ENCODE peak calls at places on chromosomes 7 and 10, in eight cellular contexts. C is heart left ventricle, P is ascending aorta, Y is endodermal cell, K is GM23248, J is stomach, I is osteoblast, O is HCT116. A is an unnamed sample. For H3K4me1, the result is how much of the 10 kb centered on the place peaks cover.

GRCh38 chr10:132908621-132909295 is 33.6 kb downstream of the CFAP46 start:
- DNase-seq in Y (no peak), J (no peak), O (no peak), P (no peak), I (peak), K (no peak), C (peak), A (no peak)

GRCh38 chr7:135519233-135519688 is 9.4 kb upstream of the CNOT4 start:
- DNase-seq in P (no peak), K (no peak), Y (no peak), O (no peak), C (no peak), I (no peak), J (no peak), A (no peak)

GRCh38 chr10:72308320-72308987 is 34.7 kb downstream of the DDIT4 start:
- DNase-seq in C (peak), Y (no peak), O (peak), K (peak), J (peak), I (peak), P (no peak), A (peak)

GRCh38 chr10:34319197-34319846 is 495.8 kb downstream of the PARD3 start:
- DNase-seq in K (peak), J (peak), P (no peak), I (peak), C (no peak), Y (no peak), O (peak), A (no peak)

GRCh38 chr7:99677646-99678045 is 2.1 kb downstream of the CYP3A5 start:
- DNase-seq in Y (no peak), K (no peak), I (no peak), P (no peak), O (no peak), J (no peak), C (no peak), A (no peak)

GRCh38 chr10:76397210-76397881 is 965.9 kb downstream of the LRMDA start:
- DNase-seq in J (no peak), Y (no peak), K (no peak), C (peak), O (no peak), P (peak), I (peak), A (no peak)

GRCh38 chr7:140899883-140900282 is 24.8 kb downstream of the BRAF start:
- DNase-seq in C (no peak), P (no peak), J (no peak), O (no peak), I (no peak), Y (peak), K (no peak), A (no peak)

GRCh38 chr10:85477979-85478378 is 888.6 kb downstream of the GRID1 start:
- DNase-seq in O (no peak), C (no peak), I (no peak), K (no peak), Y (no peak), J (no peak), P (no peak), A (no peak)

GRCh38 chr10:59959619-59960018 is 53.3 kb upstream of the CCDC6 start:
- DNase-seq in P (no peak), K (no peak), I (no peak), J (no peak), C (no peak), Y (no peak), O (no peak), A (no peak)

GRCh38 chr7:11193131-11193867 is 219.6 kb downstream of the PHF14 start:
- DNase-seq in J (peak), I (no peak), P (no peak), Y (peak), K (peak), C (no peak), O (no peak), A (no peak)

GRCh38 chr7:55133630-55134392 is 115.0 kb downstream of the EGFR start:
- DNase-seq in I (peak), Y (no peak), P (no peak), O (peak), C (peak), K (peak), J (peak), A (no peak)

GRCh38 chr10:93991596-93992284 is 2.0 kb upstream of the PLCE1 start:
- DNase-seq in K (peak), C (no peak), Y (peak), O (peak), P (no peak), J (peak), I (peak), A (peak)

GRCh38 chr10:30434273-30435067 is 486 bp downstream of the MAP3K8 start:
- DNase-seq in Y (peak), K (peak), P (peak), C (peak), O (peak), J (peak), I (peak), A (peak)

GRCh38 chr7:134513169-134513752 is 14.1 kb upstream of the AKR1B10 start:
- DNase-seq in O (no peak), I (peak), C (no peak), Y (peak), K (peak), P (no peak), J (peak), A (no peak)

GRCh38 chr7:123502216-123502615 is 32.2 kb downstream of the IQUB start:
- DNase-seq in C (no peak), O (no peak), K (no peak), I (no peak), P (no peak), Y (no peak), J (no peak), A (no peak)

GRCh38 chr10:114879541-114880158 is 58.1 kb downstream of the FHIP2A start:
- DNase-seq in Y (peak), I (no peak), K (peak), C (no peak), J (no peak), P (no peak), O (peak), A (peak)

GRCh38 chr10:76251773-76252617 is 820.6 kb downstream of the LRMDA start:
- DNase-seq in Y (no peak), P (no peak), I (no peak), J (no peak), C (no peak), O (no peak), K (peak), A (peak)

GRCh38 chr7:55556031-55556430 is 16.3 kb downstream of the VOPP1 start:
- DNase-seq in P (no peak), C (no peak), Y (peak), I (no peak), J (no peak), K (no peak), O (no peak), A (no peak)

GRCh38 chr7:105101864-105102263 is 87.9 kb downstream of the KMT2E start:
- DNase-seq in C (no peak), J (no peak), O (no peak), K (no peak), P (no peak), I (no peak), Y (no peak), A (no peak)

GRCh38 chr7:128020161-128020560 is 11.1 kb downstream of the LRRC4 start:
- DNase-seq in I (no peak), Y (peak), K (peak), J (no peak), C (no peak), O (peak), P (no peak), A (no peak)

GRCh38 chr10:120456626-120457430 is at the start of gene PLPP4:
- DNase-seq in C (no peak), J (no peak), I (peak), P (no peak), K (peak), O (no peak), Y (peak), A (no peak)

GRCh38 chr7:34596887-34597286 is 61.1 kb upstream of the NPSR1 start:
- DNase-seq in C (no peak), O (peak), Y (peak), P (no peak), I (no peak), K (peak), J (no peak), A (no peak)

GRCh38 chr7:80380957-80381356 is 130.9 kb downstream of the GNAT3 start:
- DNase-seq in I (no peak), J (no peak), K (no peak), O (no peak), P (no peak), Y (no peak), C (no peak), A (no peak)

GRCh38 chr7:2074694-2075093 is 158.1 kb downstream of the MAD1L1 start:
- DNase-seq in J (no peak), P (no peak), Y (no peak), C (no peak), K (no peak), I (no peak), O (no peak), A (no peak)

GRCh38 chr7:2072042-2072441 is 160.7 kb downstream of the MAD1L1 start:
- DNase-seq in O (no peak), J (no peak), Y (no peak), P (no peak), I (no peak), C (no peak), K (no peak), A (no peak)

GRCh38 chr7:2070151-2070763 is 162.5 kb downstream of the MAD1L1 start:
- DNase-seq in O (no peak), P (no peak), J (no peak), C (no peak), Y (no peak), I (peak), K (no peak), A (no peak)

GRCh38 chr7:2071133-2071832 is 161.5 kb downstream of the MAD1L1 start:
- DNase-seq in J (no peak), Y (no peak), K (no peak), I (no peak), O (no peak), P (no peak), C (no peak), A (no peak)

GRCh38 chr7:2072798-2073197 is 159.9 kb downstream of the MAD1L1 start:
- DNase-seq in I (no peak), P (no peak), O (no peak), C (no peak), J (no peak), K (no peak), Y (no peak), A (no peak)
- H3K4me1 ChIP-seq in I (under half), P (under half), O (under half), C (under half), J (under half), K (under half), Y (under half), A (under half)

GRCh38 chr10:621500-621899 is 68.0 kb downstream of the DIP2C start:
- DNase-seq in O (no peak), K (no peak), I (no peak), J (no peak), Y (no peak), P (no peak), C (peak), A (peak)
- H3K4me1 ChIP-seq in O (under half), K (under half), I (under half), J (under half), Y (under half), P (under half), C (half or more), A (under half)

GRCh38 chr10:79074732-79075131 is 6.0 kb downstream of the ZMIZ1 start:
- DNase-seq in K (no peak), I (peak), Y (no peak), P (no peak), J (peak), C (no peak), O (no peak), A (peak)
- H3K4me1 ChIP-seq in K (under half), I (half or more), Y (under half), P (under half), J (half or more), C (half or more), O (half or more), A (half or more)

DNA sequence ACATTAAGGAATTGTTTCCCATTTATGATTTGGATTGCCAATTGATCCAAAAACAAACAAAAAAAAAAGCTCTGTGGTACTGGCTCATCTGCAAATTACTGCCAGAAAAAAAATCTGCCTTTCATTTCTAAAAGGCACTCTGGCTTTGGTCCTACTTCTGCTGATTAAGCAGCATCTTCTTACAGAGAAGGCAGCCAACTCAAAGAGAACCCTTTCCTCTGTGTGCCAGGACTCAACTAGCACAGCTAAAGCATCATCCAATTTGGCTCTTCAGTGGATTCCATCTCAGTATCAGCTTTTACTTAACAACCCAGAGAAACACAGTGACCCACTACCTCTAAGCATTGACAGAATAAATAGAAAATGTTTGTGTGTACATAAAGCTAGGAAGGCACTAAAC is 80.6 kb downstream of the GSAP start:
- DNase-seq in I (peak), P (no peak), K (peak), Y (no peak), C (no peak), O (no peak), J (no peak), A (no peak)
- H3K4me1 ChIP-seq in I (under half), P (under half), K (under half), Y (under half), C (under half), O (under half), J (under half), A (under half)

GRCh38 chr7:1053002-1053411 is 8.7 kb downstream of the GPR146 start:
- DNase-seq in Y (peak), K (no peak), J (no peak), I (no peak), P (no peak), C (peak), O (no peak), A (no peak)
- H3K4me1 ChIP-seq in Y (under half), K (under half), J (half or more), I (under half), P (under half), C (half or more), O (under half), A (under half)

GRCh38 chr10:102302611-102303010 is 57.3 kb downstream of the GBF1 start:
- DNase-seq in K (no peak), P (no peak), O (no peak), I (peak), C (no peak), Y (no peak), J (no peak), A (no peak)
- H3K4me1 ChIP-seq in K (under half), P (under half), O (under half), I (under half), C (under half), Y (under half), J (under half), A (under half)